ENCODE peak calls at places on chromosomes 1 and 21, in four cellular contexts. Y is IMR-90, B is H1, V is H9. R is an unnamed sample.

GRCh38 chr1:1599030-1599916 is 662 bp downstream of the FNDC10 start:
- DNase-seq in Y (peak), B (no peak), V (peak), R (peak)

GRCh38 chr1:236774926-236775325 is 20.2 kb upstream of the MTR start:
- DNase-seq in B (no peak), V (no peak), Y (peak), R (peak)

GRCh38 chr1:33119050-33119449 is 38.1 kb downstream of the AZIN2 start:
- DNase-seq in B (no peak), V (no peak), Y (no peak), R (no peak)

GRCh38 chr1:95407146-95407863 is 173.3 kb downstream of the RWDD3 start:
- DNase-seq in V (peak), Y (no peak), B (no peak), R (peak)

GRCh38 chr1:10795305-10796021 is 983 bp downstream of the CASZ1 start:
- DNase-seq in Y (no peak), V (no peak), B (no peak), R (no peak)

GRCh38 chr1:112063781-112064180 is 74.3 kb upstream of the KCND3 start:
- DNase-seq in B (no peak), Y (no peak), V (no peak), R (no peak)

GRCh38 chr1:193285626-193286025 is 99.2 kb upstream of the B3GALT2 start:
- DNase-seq in B (no peak), V (no peak), Y (peak), R (no peak)

GRCh38 chr1:241990040-241990439 is 8.9 kb downstream of the MAP1LC3C start:
- DNase-seq in B (no peak), V (peak), Y (peak), R (peak)

GRCh38 chr1:155086182-155086741 is 7.6 kb downstream of the EFNA3 start:
- DNase-seq in B (no peak), V (peak), Y (no peak), R (peak)

GRCh38 chr1:58165073-58165472 is 381.5 kb downstream of the OMA1 start:
- DNase-seq in Y (no peak), V (no peak), B (no peak), R (no peak)

GRCh38 chr1:24727490-24728214 is 17.6 kb upstream of the CLIC4 start:
- DNase-seq in V (no peak), Y (peak), B (no peak), R (no peak)

GRCh38 chr21:21897275-21897883 is 899.2 kb downstream of the NCAM2 start:
- DNase-seq in B (no peak), V (no peak), Y (no peak), R (no peak)

GRCh38 chr1:205775717-205776056 is 405 bp upstream of the RAB29 start:
- DNase-seq in V (no peak), B (no peak), Y (peak), R (no peak)

GRCh38 chr1:167344112-167344511 is 123.4 kb downstream of the POU2F1 start:
- DNase-seq in B (no peak), Y (peak), V (no peak), R (no peak)

GRCh38 chr21:46050651-46051378 is 47.1 kb upstream of the COL6A2 start:
- DNase-seq in V (no peak), B (no peak), Y (no peak), R (no peak)

GRCh38 chr1:70146488-70146887 is 58.9 kb downstream of the LRRC40 start:
- DNase-seq in Y (peak), B (no peak), V (no peak), R (no peak)

GRCh38 chr1:172041689-172042088 is 200.4 kb downstream of the DNM3 start:
- DNase-seq in B (no peak), V (no peak), Y (peak), R (no peak)

GRCh38 chr1:189185077-189185476 is 1292.6 kb downstream of the BRINP3 start:
- DNase-seq in Y (peak), V (no peak), B (no peak), R (peak)

GRCh38 chr1:117686907-117687306 is 81.1 kb downstream of the TENT5C start:
- DNase-seq in V (no peak), B (no peak), Y (peak), R (peak)

GRCh38 chr1:113978863-113979702 is at the start of gene OLFML3:
- DNase-seq in V (peak), B (peak), Y (peak), R (peak)

GRCh38 chr1:234125283-234125682 is 220.8 kb downstream of the SLC35F3 start:
- DNase-seq in Y (peak), B (peak), V (peak), R (peak)

GRCh38 chr1:231359113-231359512 is 21.0 kb downstream of the SPRTN start:
- DNase-seq in Y (peak), B (no peak), V (no peak), R (no peak)

GRCh38 chr1:56557746-56558145 is 21.6 kb downstream of the PLPP3 start:
- DNase-seq in Y (no peak), B (no peak), V (no peak), R (no peak)

GRCh38 chr21:45836694-45837670 is 144.6 kb upstream of the COL6A1 start:
- DNase-seq in V (peak), B (no peak), Y (no peak), R (no peak)

GRCh38 chr1:26225033-26225831 is 8.8 kb upstream of the CEP85 start:
- DNase-seq in Y (no peak), V (peak), B (no peak), R (peak)

GRCh38 chr1:40404670-40405462 is 31.3 kb downstream of the SMAP2 start:
- DNase-seq in B (no peak), Y (peak), V (no peak), R (peak)

GRCh38 chr1:40901886-40902633 is 39.9 kb upstream of the CITED4 start:
- DNase-seq in Y (peak), V (peak), B (no peak), R (peak)

DNA sequence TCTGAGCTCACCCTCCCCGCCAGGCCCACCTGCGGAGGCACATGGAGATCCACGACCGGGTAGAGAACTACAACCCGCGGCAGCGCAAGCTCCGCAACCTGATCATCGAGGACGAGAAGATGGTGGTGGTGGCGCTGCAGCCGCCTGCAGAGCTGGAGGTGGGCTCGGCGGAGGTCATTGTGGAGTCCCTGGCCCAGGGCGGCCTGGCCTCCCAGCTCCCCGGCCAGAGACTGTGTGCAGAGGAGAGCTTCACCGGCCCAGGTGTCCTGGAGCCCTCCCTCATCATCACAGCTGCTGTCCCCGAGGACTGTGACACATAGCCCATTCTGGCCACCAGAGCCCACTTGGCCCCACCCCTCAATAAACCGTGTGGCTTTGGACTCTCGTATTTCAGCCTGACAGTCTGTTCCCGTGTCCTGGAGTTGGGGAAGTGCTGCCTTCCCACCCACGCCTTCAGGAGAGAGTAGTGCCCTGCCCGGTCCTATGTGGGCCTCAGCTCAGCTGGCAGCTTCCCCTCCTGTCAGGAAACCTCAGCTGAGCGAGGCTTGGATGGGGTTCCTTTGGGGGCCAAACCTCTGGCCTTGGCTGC is 9.2 kb downstream of the ZBTB48 start:
- DNase-seq in B (no peak), Y (no peak), V (no peak), R (no peak)
- H4K5ac ChIP-seq in B (no peak), Y (no peak), V (no peak), R (no peak)

DNA sequence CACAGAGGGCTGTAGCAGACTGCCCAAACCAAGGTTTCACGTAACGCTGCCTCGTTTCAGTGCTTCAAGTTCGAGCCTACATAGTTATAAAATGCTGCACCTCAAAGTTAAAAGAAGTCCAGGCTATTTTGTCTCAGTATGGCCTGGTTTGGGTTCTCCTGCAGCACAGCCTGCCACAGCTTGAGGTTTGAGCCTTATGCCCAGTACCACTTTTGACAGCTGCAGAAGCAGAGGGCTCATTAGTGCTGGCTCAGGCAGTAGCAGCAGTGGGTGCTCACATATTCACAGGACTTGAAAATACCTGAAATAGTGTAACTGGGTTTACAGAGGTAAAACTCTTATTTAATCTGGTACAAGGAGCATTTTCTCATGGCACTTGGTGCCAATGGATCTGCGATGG is 15.3 kb downstream of the SPATA46 start:
- DNase-seq in V (no peak), Y (no peak), B (no peak), R (no peak)
- H3K4me2 ChIP-seq in V (no peak), Y (no peak), B (no peak), R (no peak)

DNA sequence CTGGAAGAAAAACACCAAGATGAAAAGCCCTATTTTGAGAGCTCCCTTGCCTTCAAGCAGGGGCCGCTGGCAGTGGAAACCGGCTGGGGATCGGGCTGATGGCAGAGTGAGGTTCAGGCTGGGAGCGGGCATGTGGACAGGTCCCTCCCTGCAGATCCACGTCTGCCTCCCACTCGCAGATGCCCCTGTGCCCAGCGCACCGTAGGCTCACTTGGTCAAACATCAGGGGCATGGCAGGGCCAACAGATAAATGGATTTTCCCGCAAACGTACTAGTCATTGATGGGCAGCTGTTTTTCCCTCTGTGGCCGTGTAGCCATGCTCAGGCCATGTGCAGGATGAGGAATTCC is 6.6 kb upstream of the C1orf174 start:
- DNase-seq in V (no peak), B (no peak), Y (no peak), R (no peak)
- H4K5ac ChIP-seq in V (no peak), B (no peak), Y (no peak), R (no peak)

GRCh38 chr21:29677326-29677725 is 262.5 kb downstream of the GRIK1 start:
- DNase-seq in V (no peak), Y (no peak), B (no peak), R (no peak)

GRCh38 chr21:29678616-29679015 is 261.2 kb downstream of the GRIK1 start:
- DNase-seq in Y (no peak), V (no peak), B (no peak), R (no peak)

GRCh38 chr21:29674343-29674742 is 265.5 kb downstream of the GRIK1 start:
- DNase-seq in Y (no peak), B (no peak), V (no peak), R (peak)

GRCh38 chr21:29673096-29673610 is 266.6 kb downstream of the GRIK1 start:
- DNase-seq in V (no peak), B (no peak), Y (no peak), R (no peak)

GRCh38 chr21:29676395-29676794 is 263.4 kb downstream of the GRIK1 start:
- DNase-seq in V (no peak), Y (no peak), B (no peak), R (no peak)
- H3K4me2 ChIP-seq in V (peak), Y (no peak), B (no peak), R (no peak)

DNA sequence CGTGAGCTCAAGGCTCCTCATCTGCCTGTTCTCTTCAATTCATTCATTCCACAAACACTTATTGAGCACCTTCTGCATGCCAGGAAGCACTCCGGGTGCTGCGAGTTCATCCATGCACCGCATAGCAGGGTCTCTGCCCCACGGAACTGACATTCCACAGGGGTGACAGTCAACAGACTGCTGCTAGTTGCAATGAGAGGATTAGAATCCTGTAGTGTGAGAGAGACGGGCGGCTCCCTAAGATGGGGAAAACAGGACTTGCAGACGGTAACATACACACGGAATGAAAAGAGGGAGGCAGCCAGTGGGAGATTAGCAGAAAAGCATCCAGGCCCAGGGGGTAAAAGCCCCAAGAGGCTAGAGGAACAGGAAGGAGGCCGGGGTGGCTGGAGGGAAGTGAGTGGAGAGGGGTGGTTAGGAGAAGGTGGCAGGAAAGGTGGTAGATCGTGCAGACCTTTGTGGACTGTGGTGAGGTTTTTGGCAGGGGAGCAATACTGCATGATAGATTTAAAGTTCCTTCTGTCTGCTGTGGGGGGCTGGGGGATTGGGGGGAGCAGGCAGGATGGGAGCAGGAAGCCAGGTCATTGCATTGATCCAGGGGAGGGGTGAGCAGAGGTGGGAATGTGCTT is 6.6 kb downstream of the TNFRSF8 start:
- DNase-seq in B (no peak), V (no peak), Y (no peak), R (peak)
- H4K5ac ChIP-seq in B (peak), V (no peak), Y (no peak), R (no peak)

GRCh38 chr1:245217853-245218608 is 63.2 kb downstream of the KIF26B start:
- DNase-seq in V (no peak), B (no peak), Y (no peak), R (no peak)

GRCh38 chr1:245216356-245217110 is 61.7 kb downstream of the KIF26B start:
- DNase-seq in B (no peak), Y (no peak), V (no peak), R (peak)

GRCh38 chr1:245225267-245225666 is 70.5 kb downstream of the KIF26B start:
- DNase-seq in V (peak), B (no peak), Y (peak), R (peak)

GRCh38 chr1:245222931-245223330 is 68.1 kb downstream of the KIF26B start:
- DNase-seq in B (no peak), Y (no peak), V (no peak), R (no peak)

GRCh38 chr1:245220381-245220985 is 65.7 kb downstream of the KIF26B start:
- DNase-seq in V (no peak), Y (no peak), B (no peak), R (no peak)
- H3K4me2 ChIP-seq in V (no peak), Y (no peak), B (no peak), R (no peak)

GRCh38 chr1:35255276-35255675 is 13.2 kb upstream of the ZMYM4 start:
- DNase-seq in Y (no peak), V (no peak), B (no peak), R (no peak)

GRCh38 chr1:35253941-35254340 is 14.6 kb upstream of the ZMYM4 start:
- DNase-seq in Y (no peak), B (no peak), V (no peak), R (no peak)
- H4K5ac ChIP-seq in Y (no peak), B (no peak), V (no peak), R (no peak)

GRCh38 chr1:42941640-42942330 is 16.9 kb downstream of the SLC2A1 start:
- DNase-seq in B (no peak), Y (peak), V (no peak), R (peak)
- H3K4me2 ChIP-seq in B (no peak), Y (peak), V (no peak), R (no peak)

GRCh38 chr1:21878009-21878809 is 58.9 kb downstream of the HSPG2 start:
- DNase-seq in V (no peak), B (no peak), Y (no peak), R (no peak)
- H4K5ac ChIP-seq in V (no peak), B (no peak), Y (no peak), R (no peak)